ENCODE peak calls at places on chromosomes 11 and 22, in nine cellular contexts. A is testis, Q is cardiac muscle cell, T is body of pancreas, L is AG04450, M is heart left ventricle, U is PC-3, H is HCT116, G is hepatocyte. Z is an unnamed sample.

GRCh38 chr11:65279713-65280459 is 18.1 kb downstream of the POLA2 start:
- DNase-seq in U (peak; percentile 93), H (peak; percentile 96), A (no peak), T (peak; percentile 36), M (peak; percentile 87), L (peak; percentile 86), G (peak; percentile 88), Q (no peak), Z (peak; percentile 99)

GRCh38 chr22:32219030-32219429 is 14.2 kb upstream of the RFPL2 start:
- DNase-seq in Q (no peak), L (no peak), A (no peak), G (no peak), H (no peak), U (no peak), M (no peak), T (no peak), Z (no peak)

GRCh38 chr22:49328630-49329405 is 498.9 kb downstream of the BRD1 start:
- DNase-seq in M (no peak), T (no peak), Q (no peak), G (no peak), L (no peak), H (no peak), A (peak; percentile 1), U (no peak), Z (no peak)

GRCh38 chr11:119262668-119263351 is 54.1 kb downstream of the MCAM start:
- DNase-seq in M (no peak), Q (no peak), A (no peak), L (no peak), G (no peak), U (peak; percentile 33), H (no peak), T (no peak), Z (peak; percentile 30)

GRCh38 chr11:18676803-18677202 is 21.8 kb upstream of the TMEM86A start:
- DNase-seq in Q (no peak), L (no peak), T (no peak), G (no peak), U (peak; percentile 92), H (no peak), A (no peak), M (no peak), Z (no peak)

GRCh38 chr11:22875869-22876473 is 15.7 kb upstream of the CCDC179 start:
- DNase-seq in Q (peak; percentile 91), A (peak; percentile 89), G (peak; percentile 93), L (peak; percentile 84), H (peak; percentile 80), T (peak; percentile 83), U (peak; percentile 89), M (peak; percentile 32), Z (peak; percentile 85)

GRCh38 chr22:29704528-29705285 is 15.1 kb upstream of the CABP7 start:
- DNase-seq in M (no peak), Q (no peak), A (no peak), H (no peak), L (peak; percentile 24), T (peak; percentile 59), U (peak; percentile 60), G (peak; percentile 56), Z (peak; percentile 38)

GRCh38 chr11:64998141-64998540 is 1.4 kb upstream of the BATF2 start:
- DNase-seq in Q (no peak), M (no peak), A (no peak), L (no peak), U (peak; percentile 31), G (no peak), T (peak; percentile 30), H (no peak), Z (no peak)

GRCh38 chr22:50531546-50532352 is 1.9 kb upstream of the TYMP start:
- DNase-seq in T (peak; percentile 81), M (peak; percentile 87), G (peak; percentile 77), A (no peak), H (no peak), L (no peak), U (peak; percentile 43), Q (peak; percentile 64), Z (peak; percentile 57)

GRCh38 chr11:19769820-19770219 is 57.2 kb downstream of the NAV2 start:
- DNase-seq in Q (no peak), T (no peak), A (no peak), H (no peak), G (no peak), L (peak; percentile 15), U (peak; percentile 46), M (no peak), Z (peak; percentile 50)

GRCh38 chr11:15941206-15941770 is 415.1 kb downstream of the SOX6 start:
- DNase-seq in U (no peak), T (peak; percentile 20), M (peak; percentile 50), L (no peak), Q (peak; percentile 6), A (peak; percentile 62), G (no peak), H (no peak), Z (no peak)

GRCh38 chr22:22802346-22802970 is 85.2 kb upstream of the IGLL5 start:
- DNase-seq in Q (no peak), U (no peak), T (no peak), H (no peak), L (no peak), G (no peak), A (no peak), M (no peak), Z (no peak)

GRCh38 chr22:20550851-20551744 is 43.7 kb downstream of the MED15 start:
- DNase-seq in M (no peak), T (no peak), A (peak; percentile 40), G (peak; percentile 55), L (no peak), Q (peak; percentile 61), H (no peak), U (no peak), Z (peak; percentile 73)

GRCh38 chr11:10019906-10020682 is 273.9 kb downstream of the SBF2 start:
- DNase-seq in G (peak; percentile 34), M (no peak), H (no peak), L (no peak), T (peak; percentile 10), Q (peak; percentile 28), U (no peak), A (peak; percentile 21), Z (no peak)

GRCh38 chr11:35464308-35464707 is 45.0 kb upstream of the SLC1A2 start:
- DNase-seq in T (no peak), L (no peak), M (no peak), U (peak; percentile 54), Q (no peak), A (no peak), G (no peak), H (no peak), Z (no peak)

GRCh38 chr11:115488945-115489344 is 15.3 kb downstream of the CADM1 start:
- DNase-seq in M (no peak), A (no peak), G (peak; percentile 67), H (no peak), L (peak; percentile 59), U (no peak), Q (no peak), T (no peak), Z (peak; percentile 1)

GRCh38 chr11:20474176-20474950 is 86.8 kb downstream of the PRMT3 start:
- DNase-seq in H (no peak), Q (peak; percentile 20), M (peak; percentile 30), U (no peak), G (no peak), T (no peak), A (no peak), L (no peak), Z (no peak)

DNA sequence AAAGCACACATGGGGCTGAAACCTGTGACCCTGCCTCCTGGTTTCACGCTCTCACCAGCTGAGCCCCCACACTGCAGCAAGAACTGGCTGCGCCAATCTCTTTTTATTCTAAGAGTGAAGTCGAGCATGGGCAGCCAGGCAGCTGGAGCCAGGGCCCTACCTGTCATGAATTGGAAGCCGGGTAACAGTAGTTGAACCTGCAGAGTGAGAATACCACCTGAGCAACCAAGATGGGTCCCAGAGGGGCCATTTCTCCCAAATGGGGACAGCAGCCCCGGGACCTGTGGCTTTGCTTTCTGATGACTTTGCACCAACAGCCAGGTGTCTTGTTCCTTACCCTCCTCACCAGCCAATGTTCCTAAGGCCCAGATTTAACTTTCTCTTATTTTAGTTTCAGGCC is 178.9 kb downstream of the GRIK4 start:
- DNase-seq in G (no peak), U (no peak), Q (no peak), H (no peak), M (no peak), L (no peak), T (no peak), A (no peak), Z (no peak)
- H3K27me3 ChIP-seq in G (peaks cover 8% of the 10 kb centered on the region), U (peaks cover 91% of the 10 kb centered on the region), Q (peaks cover 23% of the 10 kb centered on the region), H (peaks cover 3% of the 10 kb centered on the region), M (no peaks in the 10 kb centered on the region), L (peaks cover 33% of the 10 kb centered on the region), T (no peaks in the 10 kb centered on the region), A (no peaks in the 10 kb centered on the region), Z (peaks cover 2% of the 10 kb centered on the region)

DNA sequence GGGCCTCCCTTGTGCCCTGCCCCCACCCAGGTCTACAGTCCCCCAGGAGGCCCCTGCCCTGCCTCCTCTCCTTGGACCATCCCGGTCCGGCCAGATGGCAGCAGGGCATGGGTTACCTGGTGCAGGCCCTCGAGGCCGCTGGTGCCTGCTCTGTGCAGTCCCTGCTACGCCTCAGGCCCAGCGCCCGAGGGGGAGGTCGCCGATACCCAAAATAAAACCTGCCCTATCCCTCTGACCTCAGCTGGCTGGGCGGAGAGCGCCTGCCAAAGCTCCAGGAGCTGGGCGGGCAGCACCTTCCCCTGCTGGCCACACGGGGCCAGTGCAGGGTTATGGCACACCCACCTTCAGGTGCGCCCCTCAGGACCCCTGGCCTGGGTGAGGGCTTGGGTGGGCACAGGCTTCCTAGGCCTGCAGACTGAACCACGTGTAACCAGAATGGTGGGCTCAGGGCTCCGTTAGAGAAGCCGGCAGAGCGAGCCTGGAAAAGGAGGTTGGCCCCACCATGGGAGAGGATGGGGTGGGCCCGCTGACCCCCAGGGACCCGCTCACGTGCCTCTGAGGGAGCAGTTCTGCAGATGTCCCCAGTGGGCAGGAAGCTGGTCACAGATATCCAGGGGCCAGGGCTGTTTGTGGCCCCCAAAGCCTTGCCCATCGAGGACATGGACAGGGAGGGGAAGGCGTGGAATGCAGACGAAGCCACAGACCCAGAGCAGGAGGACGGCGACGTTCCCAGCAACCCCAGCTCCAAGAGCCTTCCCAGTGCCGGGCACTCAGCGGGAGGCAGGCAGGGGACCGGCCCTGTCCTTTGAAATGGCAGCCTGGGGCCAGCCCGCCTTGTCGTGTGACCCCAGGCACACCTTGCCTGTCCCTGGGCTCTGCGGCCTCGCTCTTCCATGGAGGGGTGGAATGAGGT is 1.7 kb upstream of the TNNT3 start:
- DNase-seq in H (no peak), T (peak; percentile 32), M (peak; percentile 75), A (no peak), L (no peak), G (no peak), Q (no peak), U (no peak), Z (no peak)
- TF ChIP-seq CTCF in H (peak; percentile 55), T (peak; percentile 72), M (peak; percentile 78), A (peak; percentile 50), L (peak; percentile 20), G (peak; percentile 28), Q (peak; percentile 32), U (peak; percentile 55), Z (peak; percentile 62)

GRCh38 chr11:47464479-47464878 is 15.5 kb upstream of the RAPSN start:
- DNase-seq in G (no peak), T (no peak), H (no peak), L (no peak), A (no peak), Q (no peak), U (no peak), M (no peak), Z (peak; percentile 48)
- H3K4me3 ChIP-seq in G (no peak overlapping the region), T (no peak overlapping the region), H (no peak overlapping the region), L (no peak overlapping the region), A (no peak overlapping the region), Q (no peak overlapping the region), U (no peak overlapping the region), M (no peak overlapping the region), Z (no peak overlapping the region)

DNA sequence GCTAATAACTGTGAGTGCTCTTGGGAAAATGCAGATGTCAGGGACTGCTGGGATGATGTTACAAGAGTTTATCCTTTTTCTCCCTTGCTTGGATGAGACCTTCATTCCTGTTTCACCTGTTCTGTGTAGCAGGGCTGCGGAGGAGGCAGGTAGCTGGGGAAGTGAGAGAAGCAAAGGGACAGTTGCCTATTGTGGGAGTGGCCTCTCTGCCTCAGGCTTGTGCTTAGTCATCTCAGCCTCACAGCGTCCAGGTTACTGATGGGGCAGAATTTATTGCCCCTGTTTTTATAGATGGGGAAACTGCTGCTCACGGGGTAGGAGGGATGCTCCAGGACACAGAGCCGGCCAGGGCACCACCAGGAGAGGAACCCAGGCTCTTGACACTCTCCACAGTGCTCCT is 1.7 kb downstream of the STX3 start:
- DNase-seq in H (peak; percentile 26), U (peak; percentile 93), T (peak; percentile 62), G (peak; percentile 84), L (no peak), Q (no peak), A (peak; percentile 54), M (peak; percentile 31), Z (peak; percentile 23)
- H3K27me3 ChIP-seq in H (no peaks in the 10 kb centered on the region), U (no peaks in the 10 kb centered on the region), T (no peaks in the 10 kb centered on the region), G (no peaks in the 10 kb centered on the region), L (no peaks in the 10 kb centered on the region), Q (no peaks in the 10 kb centered on the region), A (no peaks in the 10 kb centered on the region), M (no peaks in the 10 kb centered on the region), Z (no peaks in the 10 kb centered on the region)